ENCODE peak calls at places on chromosomes 5 and 9, in four cellular contexts. V is frontal cortex, F is midbrain, J is upper lobe of right lung. Q is an unnamed sample.

GRCh38 chr9:84846501-84847323 is 177.2 kb downstream of the NTRK2 start:
- DNase-seq in J (no peak), F (no peak), V (no peak), Q (no peak)

GRCh38 chr5:120240716-120241115 is 223.4 kb upstream of the PRR16 start:
- DNase-seq in J (no peak), V (no peak), F (no peak), Q (no peak)

GRCh38 chr9:15182003-15182695 is 124.9 kb downstream of the TTC39B start:
- DNase-seq in V (no peak), J (no peak), F (no peak), Q (no peak)

GRCh38 chr5:6773342-6774035 is 60.3 kb downstream of the TENT4A start:
- DNase-seq in F (no peak), J (no peak), V (no peak), Q (no peak)

GRCh38 chr9:113611461-113612215 is 148.1 kb downstream of the RGS3 start:
- DNase-seq in V (no peak), J (peak; percentile 39), F (no peak), Q (no peak)

GRCh38 chr9:128164332-128164885 is 4.3 kb downstream of the BBLN start:
- DNase-seq in V (no peak), J (no peak), F (no peak), Q (peak; percentile 50)

GRCh38 chr5:52920929-52921328 is 68.2 kb upstream of the ITGA2 start:
- DNase-seq in F (no peak), V (no peak), J (no peak), Q (no peak)

GRCh38 chr5:73415617-73416016 is 33.0 kb downstream of the FOXD1 start:
- DNase-seq in F (no peak), V (no peak), J (no peak), Q (no peak)

GRCh38 chr9:81506941-81507864 is 182.1 kb downstream of the TLE1 start:
- DNase-seq in V (no peak), J (no peak), F (no peak), Q (no peak)

GRCh38 chr5:17219006-17219422 is 1.6 kb downstream of the BASP1 start:
- DNase-seq in F (peak; percentile 22), J (peak; percentile 63), V (no peak), Q (no peak)

GRCh38 chr5:72531496-72532190 is 24.4 kb upstream of the ZNF366 start:
- DNase-seq in J (no peak), F (peak; percentile 0), V (no peak), Q (no peak)

GRCh38 chr5:143968071-143968878 is 156.3 kb downstream of the HMHB1 start:
- DNase-seq in F (peak; percentile 5), J (no peak), V (no peak), Q (no peak)

GRCh38 chr5:112684737-112685136 is 52.9 kb upstream of the APC start:
- DNase-seq in J (no peak), F (peak; percentile 18), V (no peak), Q (no peak)

GRCh38 chr9:125732562-125732961 is 14.6 kb upstream of the PBX3 start:
- DNase-seq in F (no peak), J (no peak), V (no peak), Q (no peak)

Q was measured in sigmoid colon.